ENCODE peak calls at places on chromosomes 5 and 9, in ten cellular contexts. L is fibroblast of pulmonary artery, K is cardiac muscle cell, M is adipocyte, B is PC-3, X is lower lobe of right lung, V is coronary artery, U is mesenchymal stem cell, P is bronchial epithelial cell, D is mucosa of descending colon. N is an unnamed sample.

GRCh38 chr5:142412581-142412980 is 87.8 kb upstream of the SPRY4 start:
- DNase-seq in B (no peak), X (no peak), V (no peak), P (no peak), U (no peak), D (no peak), M (no peak), L (no peak), K (no peak), N (no peak)

GRCh38 chr5:54743997-54744788 is 226.6 kb downstream of the SNX18 start:
- DNase-seq in B (peak), K (peak), D (peak), P (peak), X (peak), L (peak), U (peak), M (peak), V (no peak), N (peak)

GRCh38 chr9:89519393-89519805 is 21.5 kb upstream of the SEMA4D start:
- DNase-seq in L (peak), U (peak), V (no peak), B (peak), X (no peak), P (peak), M (no peak), D (no peak), K (peak), N (no peak)

GRCh38 chr9:103757062-103757461 is 337.0 kb upstream of the SMC2 start:
- DNase-seq in D (no peak), V (no peak), B (no peak), U (no peak), P (no peak), K (no peak), M (no peak), X (no peak), L (no peak), N (no peak)

GRCh38 chr5:59042683-59043082 is 459.8 kb downstream of the RAB3C start:
- DNase-seq in M (no peak), K (no peak), D (no peak), L (no peak), P (no peak), V (no peak), B (peak), U (peak), X (no peak), N (no peak)

GRCh38 chr5:73617510-73618279 is 8.3 kb upstream of the ARHGEF28 start:
- DNase-seq in U (peak), X (no peak), D (no peak), V (no peak), M (peak), K (peak), P (peak), B (peak), L (peak), N (no peak)

GRCh38 chr5:135245521-135246499 is 153.2 kb downstream of the MACROH2A1 start:
- DNase-seq in X (no peak), M (peak), L (peak), B (peak), D (peak), V (peak), U (peak), P (peak), K (peak), N (no peak)

GRCh38 chr5:151186538-151186937 is 29.0 kb upstream of the ANXA6 start:
- DNase-seq in B (no peak), D (no peak), K (peak), X (no peak), M (no peak), P (no peak), V (no peak), L (no peak), U (no peak), N (no peak)

DNA sequence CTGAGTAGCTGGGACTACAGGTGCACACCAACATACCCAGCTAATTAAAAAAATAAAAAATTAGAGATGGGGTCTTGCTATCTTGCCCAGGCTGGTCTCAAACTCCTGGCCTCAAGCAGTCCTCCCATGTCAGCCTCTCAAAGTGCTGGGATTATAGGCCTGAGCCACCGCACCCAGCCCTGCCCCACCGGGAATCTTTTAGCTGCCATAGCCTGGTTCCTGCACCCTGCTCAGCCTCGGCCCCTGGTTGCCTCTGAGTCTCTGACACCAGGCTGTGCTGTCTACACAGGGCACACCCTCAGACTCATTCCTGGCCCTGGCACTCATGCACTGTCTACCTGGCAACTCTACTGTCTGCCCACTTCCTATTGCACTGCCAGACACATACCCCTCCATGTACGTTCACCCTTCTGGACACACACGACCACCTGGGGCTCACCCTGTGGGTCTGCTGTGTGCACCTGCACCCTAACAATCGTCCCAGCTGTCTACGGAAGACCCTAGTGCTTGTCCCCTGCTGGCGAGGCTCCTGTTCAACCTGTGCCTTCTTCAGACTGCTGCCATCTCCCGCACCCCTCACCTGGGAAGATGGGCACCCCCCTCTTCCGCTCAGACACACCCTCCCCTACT is 1.4 kb downstream of the PROP1 start:
- DNase-seq in X (no peak), D (no peak), L (no peak), P (no peak), U (no peak), K (no peak), V (no peak), M (no peak), B (no peak), N (no peak)
- H3K4me3 ChIP-seq in X (no peak), D (no peak), L (no peak), P (no peak), U (no peak), K (no peak), V (no peak), M (no peak), B (no peak), N (no peak)

GRCh38 chr9:101495810-101496209 is 37.8 kb upstream of the RNF20 start:
- DNase-seq in K (no peak), L (peak), D (no peak), B (peak), X (no peak), V (no peak), P (peak), U (peak), M (peak), N (no peak)
- H3K4me3 ChIP-seq in K (no peak), L (no peak), D (no peak), B (no peak), X (no peak), V (no peak), P (no peak), U (no peak), M (no peak), N (no peak)

GRCh38 chr5:174723979-174724483 is 351 bp upstream of the MSX2 start:
- DNase-seq in V (no peak), U (peak), M (peak), P (peak), K (peak), L (peak), X (no peak), D (no peak), B (peak), N (no peak)
- H3K4me3 ChIP-seq in V (peak), U (peak), M (peak), P (peak), K (peak), L (peak), X (peak), D (no peak), B (peak), N (peak)

DNA sequence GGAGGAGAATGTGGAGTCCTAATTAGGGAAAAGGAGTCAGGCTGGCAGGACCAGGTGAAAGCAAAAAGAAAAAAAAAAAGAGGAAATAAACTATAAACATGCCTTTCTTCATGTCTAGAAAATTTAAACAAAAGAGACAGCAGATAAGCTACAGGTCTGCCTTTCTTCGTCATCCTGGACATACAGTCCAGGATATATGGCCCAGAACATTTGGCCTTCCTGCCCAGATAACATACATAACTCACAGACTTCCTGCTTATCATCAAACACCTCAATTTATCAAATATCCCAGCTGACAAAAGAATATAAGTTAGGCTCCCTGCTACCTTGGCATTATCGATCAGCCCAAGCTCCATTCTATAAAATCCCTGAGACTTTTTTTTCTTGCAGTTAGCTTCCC is 11.2 kb downstream of the BTNL8 start:
- DNase-seq in X (no peak), L (no peak), K (no peak), U (no peak), B (no peak), V (no peak), P (no peak), M (no peak), D (no peak), N (no peak)
- H3K4me3 ChIP-seq in X (peak), L (no peak), K (no peak), U (no peak), B (no peak), V (no peak), P (no peak), M (no peak), D (no peak), N (no peak)

DNA sequence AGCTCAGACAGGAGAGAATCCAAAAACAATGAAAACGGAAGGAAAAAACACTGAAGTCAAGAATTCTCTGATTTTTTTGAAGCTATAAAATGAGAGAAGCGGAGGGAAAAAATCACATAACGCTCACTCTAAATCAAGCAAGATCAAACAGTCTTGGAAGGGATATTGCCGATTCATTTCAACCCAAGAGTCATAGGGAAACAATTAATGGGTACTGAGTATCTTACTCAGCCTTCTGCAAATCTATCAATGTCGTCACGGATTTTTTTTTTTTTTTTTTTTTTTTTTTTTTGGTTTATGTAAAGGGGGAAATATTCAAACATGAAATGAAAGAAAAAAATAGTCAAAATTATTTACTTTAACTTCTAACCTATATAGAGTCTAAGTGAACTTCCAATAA is 9.5 kb downstream of the MEF2C start:
- DNase-seq in P (no peak), M (no peak), V (no peak), X (no peak), L (no peak), K (no peak), B (no peak), D (no peak), U (no peak), N (no peak)
- H3K4me3 ChIP-seq in P (no peak), M (no peak), V (peak), X (no peak), L (no peak), K (no peak), B (no peak), D (no peak), U (no peak), N (no peak)

GRCh38 chr5:178231736-178232123 is 872 bp downstream of the PHYKPL start:
- DNase-seq in U (no peak), D (no peak), M (no peak), X (no peak), B (no peak), P (no peak), V (no peak), L (no peak), K (no peak), N (no peak)
- H3K4me3 ChIP-seq in U (peak), D (peak), M (peak), X (peak), B (peak), P (peak), V (peak), L (peak), K (peak), N (peak)

GRCh38 chr9:114089206-114089840 is 9.8 kb downstream of the KIF12 start:
- DNase-seq in D (no peak), B (no peak), U (no peak), V (no peak), L (no peak), M (no peak), X (no peak), K (no peak), P (no peak), N (no peak)
- H3K4me3 ChIP-seq in D (no peak), B (no peak), U (no peak), V (no peak), L (no peak), M (no peak), X (no peak), K (no peak), P (no peak), N (no peak)